ENCODE peak calls at places on chromosomes 4 and X, in four cellular contexts. H, A, K and C are unnamed samples.
A peak's percentile ranks its signal among the peaks of the same experiment; 100 is the strongest.

GRCh38 chr4:88226143-88226542 is 58.2 kb downstream of the PPM1K start:
- DNase-seq in H (no peak), A (no peak), K (no peak), C (no peak)

GRCh38 chrX:24117288-24117687 is 32.2 kb upstream of the ZFX start:
- DNase-seq in H (peak; percentile 68), A (no peak), K (peak; percentile 42), C (no peak)

GRCh38 chr4:116358633-116359222 is 726.6 kb downstream of the TRAM1L1 start:
- DNase-seq in H (peak; percentile 15), A (no peak), K (peak; percentile 75), C (no peak)

GRCh38 chr4:8277356-8278008 is 7.9 kb downstream of the HTRA3 start:
- DNase-seq in H (no peak), A (no peak), K (no peak), C (no peak)

GRCh38 chrX:45232139-45232538 is 31.5 kb upstream of the DIPK2B start:
- DNase-seq in H (no peak), A (peak; percentile 28), K (no peak), C (peak; percentile 3)

GRCh38 chr4:180057198-180057821 is 2185.9 kb upstream of the TENM3 start:
- DNase-seq in H (no peak), A (no peak), K (peak; percentile 4), C (no peak)

GRCh38 chr4:181835348-181835747 is 407.9 kb upstream of the TENM3 start:
- DNase-seq in H (no peak), A (no peak), K (no peak), C (no peak)

GRCh38 chr4:185541251-185541671 is 6.0 kb upstream of the PDLIM3 start:
- DNase-seq in H (no peak), A (no peak), K (no peak), C (no peak)

GRCh38 chr4:183738081-183738673 is 79.1 kb downstream of the TRAPPC11 start:
- DNase-seq in H (no peak), A (no peak), K (peak; percentile 31), C (no peak)

GRCh38 chr4:111961806-111962205 is 183.4 kb upstream of the FAM241A start:
- DNase-seq in H (no peak), A (no peak), K (no peak), C (no peak)

GRCh38 chrX:126065901-126066660 is 100.0 kb downstream of the DCAF12L2 start:
- DNase-seq in H (no peak), A (no peak), K (no peak), C (no peak)

GRCh38 chr4:26789208-26789607 is 71.4 kb upstream of the STIM2 start:
- DNase-seq in H (no peak), A (no peak), K (no peak), C (no peak)

GRCh38 chr4:140888059-140888458 is 131.9 kb upstream of the TBC1D9 start:
- DNase-seq in H (no peak), A (no peak), K (no peak), C (no peak)

GRCh38 chrX:13128104-13128503 is 83.7 kb upstream of the FAM9C start:
- DNase-seq in H (no peak), A (no peak), K (no peak), C (no peak)

GRCh38 chr4:173537628-173538147 is 7.7 kb upstream of the HAND2 start:
- DNase-seq in H (no peak), A (no peak), K (no peak), C (no peak)

GRCh38 chr4:164350086-164350485 is 403.8 kb upstream of the SMIM31 start:
- DNase-seq in H (no peak), A (no peak), K (no peak), C (no peak)

GRCh38 chrX:24294619-24295018 is 19.2 kb downstream of the SUPT20HL2 start:
- DNase-seq in H (no peak), A (no peak), K (peak; percentile 7), C (no peak)